ENCODE peak calls at places on chromosomes 13 and 19, in four cellular contexts. J is GM12865, S is OCI-LY7, Y is progenitor cell of endocrine pancreas. O is an unnamed sample.
A peak's percentile ranks its signal among the peaks of the same experiment; 100 is the strongest.

GRCh38 chr19:3041756-3042517 is 12.9 kb upstream of the TLE2 start:
- DNase-seq in J (no peak), S (no peak), Y (no peak), O (no peak)

GRCh38 chr13:105441406-105441805 is 1094.1 kb downstream of the EFNB2 start:
- DNase-seq in J (no peak), S (no peak), Y (no peak), O (no peak)

GRCh38 chr19:16889429-16889882 is 657 bp downstream of the F2RL3 start:
- DNase-seq in J (no peak), S (no peak), Y (no peak), O (no peak)

GRCh38 chr13:21703846-21704245 is 33.0 kb downstream of the FGF9 start:
- DNase-seq in J (no peak), S (no peak), Y (no peak), O (no peak)

GRCh38 chr13:102597029-102598015 is 536 bp downstream of the TPP2 start:
- DNase-seq in J (peak; percentile 56), S (peak; percentile 18), Y (peak; percentile 12), O (no peak)

GRCh38 chr19:39913682-39914333 is 20.6 kb downstream of the FCGBP start:
- DNase-seq in J (no peak), S (no peak), Y (no peak), O (no peak)

GRCh38 chr19:41705393-41706174 is 2.8 kb upstream of the CEACAM5 start:
- DNase-seq in J (peak; percentile 13), S (peak; percentile 13), Y (no peak), O (no peak)

GRCh38 chr13:74839656-74840055 is 642.3 kb downstream of the TBC1D4 start:
- DNase-seq in J (no peak), S (no peak), Y (no peak), O (no peak)

GRCh38 chr13:110232756-110233155 is 74.2 kb downstream of the COL4A1 start:
- DNase-seq in J (no peak), S (no peak), Y (no peak), O (no peak)

GRCh38 chr13:57408312-57408711 is 223.2 kb upstream of the PCDH17 start:
- DNase-seq in J (no peak), S (no peak), Y (no peak), O (no peak)

GRCh38 chr19:34383599-34383998 is 18.6 kb downstream of the GPI start:
- DNase-seq in J (no peak), S (no peak), Y (no peak), O (no peak)

GRCh38 chr13:45333973-45334922 is 6.7 kb downstream of the TPT1 start:
- DNase-seq in J (no peak), S (peak; percentile 6), Y (no peak), O (no peak)

GRCh38 chr19:48746738-48747575 is at the start of gene IZUMO1:
- DNase-seq in J (peak; percentile 40), S (peak; percentile 77), Y (peak; percentile 48), O (peak; percentile 97)

GRCh38 chr19:37999309-38000213 is 92.6 kb downstream of the SIPA1L3 start:
- DNase-seq in J (no peak), S (no peak), Y (no peak), O (no peak)

GRCh38 chr19:48768989-48769713 is 13.8 kb downstream of the FGF21 start:
- DNase-seq in J (no peak), S (no peak), Y (no peak), O (no peak)

GRCh38 chr19:38850976-38851621 is 1.3 kb upstream of the HNRNPL start:
- DNase-seq in J (peak; percentile 36), S (no peak), Y (peak; percentile 19), O (no peak)

GRCh38 chr13:111262715-111263114 is 57.7 kb upstream of the TEX29 start:
- DNase-seq in J (no peak), S (no peak), Y (no peak), O (no peak)

GRCh38 chr13:76038920-76039716 is 403.0 kb downstream of the LMO7 start:
- DNase-seq in J (no peak), S (no peak), Y (no peak), O (no peak)

GRCh38 chr13:75341025-75341424 is 140.9 kb downstream of the TBC1D4 start:
- DNase-seq in J (peak; percentile 66), S (peak; percentile 37), Y (no peak), O (no peak)

GRCh38 chr13:76622336-76623045 is 263.7 kb downstream of the KCTD12 start:
- DNase-seq in J (no peak), S (no peak), Y (no peak), O (no peak)

GRCh38 chr13:44340508-44340907 is 33.1 kb upstream of the SERP2 start:
- DNase-seq in J (peak; percentile 50), S (no peak), Y (no peak), O (no peak)

GRCh38 chr13:72139192-72139591 is 272.2 kb upstream of the DACH1 start:
- DNase-seq in J (no peak), S (no peak), Y (no peak), O (no peak)

GRCh38 chr13:85236431-85236830 is 562.8 kb downstream of the SLITRK6 start:
- DNase-seq in J (no peak), S (no peak), Y (no peak), O (no peak)

GRCh38 chr19:55546822-55547614 is 1.7 kb upstream of the SBK3 start:
- DNase-seq in J (no peak), S (no peak), Y (no peak), O (peak; percentile 13)

GRCh38 chr19:55550321-55550650 is 4.9 kb upstream of the SBK3 start:
- DNase-seq in J (no peak), S (no peak), Y (no peak), O (no peak)

GRCh38 chr19:55552620-55553019 is 7.3 kb upstream of the SBK3 start:
- DNase-seq in J (no peak), S (no peak), Y (no peak), O (no peak)

GRCh38 chr19:55552206-55552605 is 6.9 kb upstream of the SBK3 start:
- DNase-seq in J (no peak), S (no peak), Y (no peak), O (no peak)

DNA sequence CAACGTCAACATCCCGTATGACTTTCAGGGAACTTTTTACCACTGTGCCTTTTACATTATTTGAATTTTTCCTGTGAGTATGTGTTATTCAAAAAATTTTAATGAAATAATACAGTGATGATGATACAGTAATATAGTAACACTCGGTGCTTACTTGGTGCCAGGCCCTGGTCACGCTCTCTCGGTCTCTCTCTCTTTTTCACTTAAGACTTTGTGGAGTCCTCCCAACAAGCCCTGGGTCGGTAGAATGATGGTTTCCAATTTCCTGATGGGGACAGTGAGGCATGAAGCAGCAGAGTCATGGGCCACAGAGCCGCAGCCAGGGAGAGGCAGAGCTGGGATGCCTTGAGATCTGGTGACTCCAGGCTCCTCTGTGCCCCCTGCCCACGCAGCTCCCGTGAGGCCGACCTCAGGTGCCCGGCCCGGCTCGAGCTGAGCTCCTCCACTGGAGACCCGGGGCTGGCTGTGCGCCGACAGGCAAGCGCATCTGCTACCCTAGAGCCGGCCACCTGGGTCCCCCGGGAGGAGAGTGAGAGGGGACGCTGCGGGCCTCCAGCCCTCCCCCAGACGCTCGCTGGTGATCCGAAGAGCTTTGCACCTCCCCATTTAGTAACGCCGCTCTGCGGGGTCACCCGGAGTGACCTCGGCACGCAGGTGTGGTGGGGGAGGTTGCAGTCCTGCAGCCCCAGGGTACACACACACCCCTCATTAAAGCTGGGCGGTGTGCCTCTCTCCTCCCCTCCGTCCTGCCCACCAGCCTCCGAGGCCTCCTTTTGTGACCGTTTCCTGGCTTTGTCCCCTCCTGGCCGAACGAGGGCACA is 4.4 kb upstream of the SBK3 start:
- DNase-seq in J (no peak), S (peak; percentile 34), Y (no peak), O (no peak)
- TF ChIP-seq CTCF in J (no peak), S (no peak), Y (no peak), O (no peak)

GRCh38 chr13:49116873-49117272 is 103.3 kb upstream of the MLNR start:
- DNase-seq in J (no peak), S (no peak), Y (no peak), O (no peak)
- TF ChIP-seq CTCF in J (no peak), S (no peak), Y (no peak), O (no peak)

GRCh38 chr13:39602277-39602613 is 748 bp downstream of the LHFPL6 start:
- DNase-seq in J (peak; percentile 54), S (peak; percentile 73), Y (no peak), O (no peak)
- TF ChIP-seq CTCF in J (no peak), S (peak; percentile 71), Y (no peak), O (no peak)

DNA sequence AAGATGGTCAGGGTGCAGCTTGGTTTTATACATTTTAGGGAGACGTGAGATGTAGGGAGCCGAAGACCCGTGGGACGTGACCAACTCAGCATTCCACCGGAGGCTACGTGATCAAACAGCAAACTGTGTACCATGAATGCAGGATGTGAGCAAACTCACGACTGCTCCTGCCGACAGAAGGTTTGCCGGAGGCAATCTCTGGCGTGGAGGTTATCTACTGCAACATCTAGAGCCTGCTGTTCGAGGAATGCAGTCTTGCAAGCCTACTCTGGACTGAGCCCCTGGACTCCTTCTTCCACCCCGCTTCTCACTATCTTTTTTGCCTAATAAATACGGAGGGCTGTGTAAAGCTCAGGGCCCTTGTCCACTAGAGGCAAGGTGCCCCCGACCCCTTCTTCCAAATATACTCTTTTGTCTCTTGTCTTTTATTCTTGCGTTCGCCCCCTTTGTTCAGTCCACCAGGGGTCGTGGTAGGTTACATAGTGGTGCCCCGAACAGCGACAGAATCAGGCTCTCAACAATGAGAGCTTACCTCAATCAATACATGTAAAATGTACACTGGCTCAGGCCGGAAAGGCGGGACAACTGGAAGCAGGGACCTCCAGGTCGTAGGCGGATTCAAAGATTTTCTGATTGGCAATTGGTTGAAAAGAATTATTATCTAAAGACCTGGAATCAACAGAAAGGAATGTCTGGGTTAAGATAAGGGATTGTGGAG is 8.9 kb upstream of the OR1I1 start:
- DNase-seq in J (no peak), S (no peak), Y (no peak), O (no peak)
- TF ChIP-seq CTCF in J (no peak), S (peak; percentile 39), Y (no peak), O (peak; percentile 15)

GRCh38 chr13:66837246-66837645 is 392.9 kb downstream of the PCDH9 start:
- DNase-seq in J (no peak), S (no peak), Y (no peak), O (no peak)
- TF ChIP-seq CTCF in J (no peak), S (no peak), Y (no peak), O (no peak)

GRCh38 chr19:13611596-13611995 is 105.3 kb upstream of the CACNA1A start:
- DNase-seq in J (no peak), S (no peak), Y (no peak), O (no peak)

GRCh38 chr19:13619203-13619632 is 112.9 kb upstream of the CACNA1A start:
- DNase-seq in J (no peak), S (no peak), Y (no peak), O (no peak)

GRCh38 chr19:13615890-13616289 is 109.6 kb upstream of the CACNA1A start:
- DNase-seq in J (no peak), S (no peak), Y (no peak), O (no peak)

GRCh38 chr19:13610042-13610691 is 103.9 kb upstream of the CACNA1A start:
- DNase-seq in J (no peak), S (peak; percentile 40), Y (no peak), O (no peak)

DNA sequence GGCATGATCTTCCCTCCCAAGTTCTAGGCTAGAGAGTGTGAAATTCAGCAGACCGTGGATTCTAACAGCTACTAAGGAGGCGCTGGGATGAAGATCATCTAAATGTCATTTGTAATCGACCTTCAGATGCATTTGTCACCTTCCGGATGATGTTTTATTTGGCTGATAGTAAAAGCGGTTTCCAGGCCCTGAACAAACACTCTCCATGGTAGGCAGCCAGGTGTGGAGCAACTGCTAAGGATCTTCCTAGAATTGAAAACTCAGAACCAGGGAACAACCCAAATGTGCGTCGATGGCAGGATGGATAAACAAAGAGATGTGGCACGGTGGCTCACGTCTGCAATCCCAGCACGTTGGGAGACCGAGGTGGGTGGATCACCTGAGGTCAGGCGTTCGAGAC is 107.2 kb upstream of the CACNA1A start:
- DNase-seq in J (no peak), S (no peak), Y (no peak), O (no peak)
- TF ChIP-seq CTCF in J (no peak), S (no peak), Y (no peak), O (no peak)